ENCODE peak calls at places on chromosomes 13 and 19, in ten cellular contexts. C is Caco-2, N is lower leg skin, V is nephron progenitor cell, P is stomach, I is astrocyte of the cerebellum, H is A549, E is MCF 10A, Y is thoracic aorta, F is cardiac fibroblast. L is an unnamed sample.

GRCh38 chr19:35295792-35296462 is 4.0 kb downstream of the MAG start:
- DNase-seq in P (no peak), Y (no peak), I (no peak), F (no peak), C (no peak), V (no peak), N (no peak), E (no peak), H (no peak), L (no peak)

GRCh38 chr19:48806818-48807589 is 3.8 kb downstream of the BCAT2 start:
- DNase-seq in N (no peak), E (peak), F (peak), Y (no peak), P (no peak), C (peak), I (no peak), V (peak), H (no peak), L (no peak)

GRCh38 chr13:50594276-50594970 is 249.1 kb downstream of the DLEU7 start:
- DNase-seq in F (no peak), I (no peak), Y (no peak), P (no peak), H (no peak), E (no peak), N (no peak), V (peak), C (peak), L (no peak)

GRCh38 chr19:33440241-33440640 is 66.7 kb downstream of the CEBPG start:
- DNase-seq in N (no peak), P (no peak), C (no peak), V (no peak), H (no peak), Y (no peak), F (no peak), E (no peak), I (no peak), L (peak)

GRCh38 chr13:41407380-41407779 is 50.0 kb upstream of the RGCC start:
- DNase-seq in N (no peak), E (no peak), F (peak), P (no peak), C (no peak), I (no peak), H (no peak), V (no peak), Y (no peak), L (no peak)

GRCh38 chr19:51799311-51799997 is 4.5 kb downstream of the FPR3 start:
- DNase-seq in P (peak), I (peak), E (peak), H (no peak), N (peak), C (no peak), V (no peak), Y (peak), F (peak), L (no peak)

GRCh38 chr19:33152178-33152577 is 20.3 kb downstream of the WDR88 start:
- DNase-seq in P (no peak), Y (no peak), C (no peak), I (no peak), F (no peak), N (no peak), E (no peak), H (no peak), V (no peak), L (no peak)

GRCh38 chr19:3671680-3672574 is 28.3 kb downstream of the PIP5K1C start:
- DNase-seq in I (no peak), F (peak), N (no peak), H (no peak), Y (no peak), V (peak), C (no peak), P (no peak), E (no peak), L (no peak)

GRCh38 chr13:29991343-29991742 is 140.9 kb upstream of the UBL3 start:
- DNase-seq in P (no peak), Y (no peak), I (peak), N (no peak), V (no peak), E (peak), H (no peak), C (no peak), F (peak), L (no peak)

GRCh38 chr19:51094696-51095279 is 12.1 kb upstream of the KLK14 start:
- DNase-seq in P (peak), C (peak), I (no peak), H (peak), N (no peak), E (peak), F (peak), Y (no peak), V (peak), L (no peak)

GRCh38 chr19:49637865-49638350 is 2.0 kb downstream of the RRAS start:
- DNase-seq in Y (peak), F (peak), P (peak), H (peak), C (peak), N (peak), V (peak), E (peak), I (no peak), L (peak)

GRCh38 chr13:111911754-111912452 is 155.0 kb upstream of the SOX1 start:
- DNase-seq in E (no peak), P (no peak), I (no peak), C (no peak), Y (no peak), F (no peak), V (no peak), N (peak), H (no peak), L (no peak)

GRCh38 chr19:46687438-46688145 is 26.6 kb upstream of the DACT3 start:
- DNase-seq in E (no peak), V (no peak), C (no peak), Y (no peak), F (no peak), N (no peak), H (no peak), P (no peak), I (no peak), L (no peak)

GRCh38 chr19:19224852-19225494 is 13.2 kb downstream of the NCAN start:
- DNase-seq in N (peak), P (peak), Y (no peak), I (no peak), C (peak), H (peak), F (peak), V (peak), E (peak), L (no peak)

GRCh38 chr13:93244141-93244917 is 17.7 kb downstream of the GPC6 start:
- DNase-seq in I (no peak), F (peak), E (peak), V (peak), H (no peak), N (no peak), P (no peak), C (no peak), Y (no peak), L (peak)

GRCh38 chr13:99484405-99484981 is 16.8 kb upstream of the TM9SF2 start:
- DNase-seq in N (no peak), E (peak), I (no peak), H (no peak), Y (no peak), P (no peak), V (no peak), C (no peak), F (peak), L (no peak)

GRCh38 chr19:29724102-29724641 is 9.1 kb upstream of the C19orf12 start:
- DNase-seq in Y (no peak), F (peak), H (no peak), P (no peak), V (peak), N (no peak), I (no peak), C (no peak), E (no peak), L (peak)

DNA sequence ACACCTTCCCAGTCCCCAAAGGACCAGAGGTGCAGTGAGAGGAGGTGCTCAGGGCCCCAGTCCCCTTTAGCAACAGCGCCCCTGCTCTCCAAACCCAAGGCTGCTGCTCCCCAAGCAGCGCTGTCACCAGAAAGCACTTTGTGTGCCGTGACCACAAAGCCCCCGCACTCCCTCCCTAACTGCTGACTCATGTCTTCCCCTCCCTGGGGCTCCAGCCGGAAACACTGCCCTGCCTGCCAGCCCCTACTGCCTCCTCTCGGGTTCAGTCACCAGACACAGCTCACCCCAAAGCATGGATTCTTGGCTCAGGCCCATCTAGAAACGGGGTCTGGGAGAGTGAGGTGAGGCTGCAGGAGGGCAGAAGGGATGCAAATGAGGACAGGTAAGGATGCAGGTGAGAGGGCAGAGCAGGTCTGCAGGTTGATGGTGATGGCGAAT is 4.9 kb upstream of the TNFSF14 start:
- DNase-seq in Y (no peak), V (peak), H (peak), P (peak), C (no peak), F (peak), N (peak), I (peak), E (peak), L (peak)
- TF ChIP-seq CTCF in Y (no peak), V (no peak), H (no peak), P (no peak), C (no peak), F (no peak), N (no peak), I (peak), E (no peak), L (peak)

GRCh38 chr19:38201731-38202130 is 22.3 kb downstream of the DPF1 start:
- DNase-seq in N (no peak), I (no peak), F (no peak), Y (no peak), P (no peak), E (no peak), C (no peak), H (no peak), V (no peak), L (no peak)
- TF ChIP-seq CTCF in N (no peak), I (no peak), F (no peak), Y (no peak), P (no peak), E (no peak), C (no peak), H (no peak), V (no peak), L (no peak)

DNA sequence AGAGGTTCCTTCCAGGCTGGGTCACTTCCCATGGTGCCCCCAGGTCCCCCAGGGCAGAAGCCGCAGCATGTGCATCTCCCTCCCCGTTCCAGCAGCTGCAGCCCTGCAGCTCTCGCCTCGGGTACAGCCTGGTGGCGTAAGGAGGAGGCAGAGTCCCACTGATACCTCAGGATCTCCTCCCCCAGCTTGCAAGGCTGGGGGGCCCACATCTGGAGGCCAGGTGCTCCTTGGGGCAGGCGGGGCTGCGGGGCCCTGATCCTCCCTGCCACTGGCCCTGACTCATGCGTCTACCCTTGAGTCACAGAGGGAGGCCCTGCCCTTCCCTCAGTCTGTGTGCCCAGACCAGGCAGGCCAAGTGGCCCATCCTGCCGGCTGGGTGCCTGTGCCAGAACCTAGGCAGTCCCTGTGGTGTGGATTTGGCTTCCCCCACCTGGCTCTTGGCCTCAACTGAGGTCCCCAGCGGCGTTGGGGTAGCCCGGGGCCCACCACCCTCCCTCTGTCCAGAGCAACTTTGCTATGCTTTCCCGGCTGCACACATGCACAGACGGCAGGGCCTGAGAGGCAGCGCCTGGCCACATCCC is 12.8 kb downstream of the YIPF2 start:
- DNase-seq in N (no peak), I (no peak), Y (no peak), V (no peak), H (no peak), C (no peak), F (peak), P (peak), E (peak), L (no peak)
- TF ChIP-seq CTCF in N (no peak), I (no peak), Y (no peak), V (no peak), H (no peak), C (no peak), F (peak), P (no peak), E (no peak), L (peak)

GRCh38 chr19:8145969-8146368 is 3.4 kb downstream of the FBN3 start:
- DNase-seq in C (peak), H (no peak), Y (no peak), E (no peak), F (no peak), V (no peak), I (no peak), N (no peak), P (no peak), L (no peak)
- TF ChIP-seq CTCF in C (no peak), H (no peak), Y (no peak), E (no peak), F (no peak), V (no peak), I (no peak), N (no peak), P (no peak), L (peak)

DNA sequence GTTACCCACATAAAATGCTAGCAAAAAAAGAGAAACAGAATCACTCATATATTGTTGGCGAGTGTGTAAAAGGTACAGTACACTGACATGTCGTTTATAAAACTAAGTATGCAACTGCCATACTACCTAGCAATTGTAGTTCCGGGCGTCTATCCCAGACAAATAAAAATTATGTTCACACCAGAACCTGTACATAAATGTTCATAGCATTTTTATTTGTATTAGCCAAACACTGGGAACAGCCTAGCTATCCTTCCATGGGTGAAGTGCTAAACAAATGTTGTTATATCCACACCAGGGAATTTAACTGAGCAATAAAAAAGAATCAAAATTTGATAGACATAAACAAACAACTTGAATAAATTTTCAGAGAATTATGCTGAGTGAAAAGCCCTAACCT is 28.9 kb upstream of the POSTN start:
- DNase-seq in V (no peak), Y (no peak), F (no peak), P (no peak), E (no peak), I (no peak), H (no peak), N (no peak), C (no peak), L (no peak)
- TF ChIP-seq CTCF in V (no peak), Y (no peak), F (no peak), P (no peak), E (no peak), I (no peak), H (no peak), N (no peak), C (no peak), L (no peak)

GRCh38 chr13:105338773-105339172 is 1196.7 kb downstream of the EFNB2 start:
- DNase-seq in V (no peak), F (no peak), H (no peak), Y (no peak), P (no peak), N (no peak), C (no peak), I (no peak), E (no peak), L (no peak)
- TF ChIP-seq CTCF in V (no peak), F (no peak), H (no peak), Y (no peak), P (no peak), N (no peak), C (no peak), I (no peak), E (no peak), L (no peak)

GRCh38 chr13:39637890-39638289 is 17.6 kb upstream of the COG6 start:
- DNase-seq in V (no peak), E (no peak), P (no peak), H (no peak), Y (no peak), I (no peak), N (no peak), F (no peak), C (no peak), L (no peak)
- TF ChIP-seq CTCF in V (no peak), E (no peak), P (no peak), H (no peak), Y (no peak), I (no peak), N (no peak), F (no peak), C (no peak), L (no peak)

GRCh38 chr19:13096968-13097330 is 5.7 kb downstream of the LYL1 start:
- DNase-seq in V (no peak), I (no peak), Y (no peak), C (no peak), H (no peak), E (no peak), P (no peak), N (no peak), F (no peak), L (no peak)

GRCh38 chr19:13095393-13095784 is 7.3 kb downstream of the LYL1 start:
- DNase-seq in H (no peak), P (no peak), I (no peak), N (no peak), V (peak), C (no peak), F (no peak), Y (no peak), E (no peak), L (no peak)

GRCh38 chr19:13094771-13095392 is 7.8 kb downstream of the LYL1 start:
- DNase-seq in C (no peak), H (no peak), F (no peak), E (no peak), V (peak), Y (no peak), I (no peak), N (no peak), P (no peak), L (no peak)

GRCh38 chr19:13097331-13098258 is 5.1 kb downstream of the LYL1 start:
- DNase-seq in F (no peak), P (no peak), I (no peak), N (no peak), Y (no peak), H (no peak), V (peak), E (no peak), C (no peak), L (peak)

GRCh38 chr19:13095934-13096890 is 6.4 kb downstream of the LYL1 start:
- DNase-seq in E (no peak), N (no peak), V (peak), F (no peak), Y (no peak), P (no peak), C (peak), I (no peak), H (peak), L (no peak)
- TF ChIP-seq CTCF in E (no peak), N (peak), V (peak), F (no peak), Y (peak), P (no peak), C (peak), I (peak), H (no peak), L (peak)

GRCh38 chr19:2208975-2209374 is 27.2 kb downstream of the PLEKHJ1 start:
- DNase-seq in Y (no peak), F (no peak), H (no peak), E (no peak), I (no peak), C (no peak), N (no peak), V (no peak), P (no peak), L (no peak)

GRCh38 chr19:2207008-2207407 is 29.1 kb downstream of the PLEKHJ1 start:
- DNase-seq in F (no peak), N (no peak), V (no peak), H (no peak), P (no peak), E (no peak), I (no peak), C (no peak), Y (no peak), L (no peak)

GRCh38 chr19:2210206-2210605 is 25.9 kb downstream of the PLEKHJ1 start:
- DNase-seq in Y (no peak), E (no peak), H (no peak), I (no peak), P (no peak), C (no peak), F (no peak), V (no peak), N (no peak), L (no peak)

GRCh38 chr19:2209408-2209807 is 26.7 kb downstream of the PLEKHJ1 start:
- DNase-seq in H (no peak), P (no peak), C (no peak), V (no peak), Y (no peak), N (no peak), E (no peak), I (no peak), F (no peak), L (no peak)

DNA sequence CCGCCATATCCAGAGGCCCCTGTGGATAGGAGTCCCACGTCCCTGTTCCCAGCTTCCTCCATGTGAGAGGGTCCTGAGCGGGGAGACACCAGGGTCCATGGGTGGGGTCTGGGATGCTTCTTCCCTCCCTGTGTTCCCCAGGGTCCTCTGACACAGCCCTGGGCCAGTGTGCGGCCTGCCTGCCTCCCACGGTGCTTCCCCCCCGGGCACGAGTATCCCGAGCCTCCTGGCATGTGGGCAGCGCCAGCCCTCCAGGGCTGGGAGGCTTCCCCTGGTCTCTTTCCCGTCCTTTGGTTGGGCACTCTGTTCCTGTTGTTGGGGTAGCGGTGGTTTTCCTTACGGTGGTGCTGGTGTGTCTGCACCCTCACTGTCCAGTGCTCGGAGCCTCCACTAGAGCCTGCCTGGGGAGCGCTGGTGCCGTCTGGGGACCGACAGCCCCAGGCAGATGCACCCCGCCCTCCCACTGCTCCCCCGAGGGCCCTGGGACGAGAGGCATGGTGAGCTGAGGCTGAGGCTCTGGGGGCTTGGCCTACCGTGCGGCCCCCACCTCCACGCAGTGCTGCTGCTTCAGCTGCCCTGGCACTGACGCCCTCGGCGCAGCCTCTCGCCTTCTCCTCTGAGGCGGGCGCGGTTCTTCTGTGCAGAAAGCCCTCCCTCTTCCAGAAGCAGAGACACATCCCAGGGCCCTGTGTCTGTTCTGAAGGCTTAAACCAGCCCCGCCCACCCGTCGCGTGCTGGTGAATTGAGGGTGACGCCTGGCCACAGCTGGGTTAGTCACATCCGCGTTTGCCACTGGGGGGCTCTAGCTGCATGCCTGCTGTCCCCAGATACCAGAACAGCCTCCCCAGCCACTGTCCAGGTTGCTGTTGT is 27.9 kb downstream of the PLEKHJ1 start:
- DNase-seq in C (peak), P (peak), V (peak), Y (peak), E (no peak), F (peak), I (no peak), H (no peak), N (peak), L (no peak)
- TF ChIP-seq CTCF in C (peak), P (no peak), V (no peak), Y (no peak), E (no peak), F (peak), I (no peak), H (no peak), N (no peak), L (peak)

L was measured in chondrocyte.